ENCODE peak calls at places on chromosomes 12 and 14, in nine cellular contexts. One of them, this sample, is unnamed. For H3K4me1, the result is how much of the 10 kb centered on the place peaks cover.

GRCh38 chr14:31126680-31127079 is 80.9 kb downstream of the HECTD1 start:
- DNase-seq in astrocyte: no peak
- DNase-seq in right cardiac atrium: no peak
- DNase-seq in upper lobe of left lung: no peak
- DNase-seq in left lung: no peak
- DNase-seq in SJCRH30: no peak
- DNase-seq in thoracic aorta: no peak
- DNase-seq in GM23338: no peak
- DNase-seq in PC-3: no peak
- DNase-seq in this sample: no peak

GRCh38 chr12:27343255-27344000 is 10.8 kb downstream of the BMAL2 start:
- DNase-seq in right cardiac atrium: no peak
- DNase-seq in left lung: no peak
- DNase-seq in thoracic aorta: no peak
- DNase-seq in astrocyte: peak
- DNase-seq in upper lobe of left lung: no peak
- DNase-seq in SJCRH30: peak
- DNase-seq in GM23338: peak
- DNase-seq in PC-3: peak
- DNase-seq in this sample: no peak

GRCh38 chr14:65753061-65753460 is 340.5 kb downstream of the FUT8 start:
- DNase-seq in thoracic aorta: no peak
- DNase-seq in left lung: no peak
- DNase-seq in astrocyte: no peak
- DNase-seq in upper lobe of left lung: no peak
- DNase-seq in GM23338: no peak
- DNase-seq in PC-3: no peak
- DNase-seq in right cardiac atrium: no peak
- DNase-seq in SJCRH30: no peak
- DNase-seq in this sample: no peak

GRCh38 chr14:51616724-51617409 is 34.8 kb upstream of the FRMD6 start:
- DNase-seq in SJCRH30: peak
- DNase-seq in GM23338: no peak
- DNase-seq in astrocyte: peak
- DNase-seq in right cardiac atrium: no peak
- DNase-seq in left lung: no peak
- DNase-seq in upper lobe of left lung: peak
- DNase-seq in thoracic aorta: no peak
- DNase-seq in PC-3: peak
- DNase-seq in this sample: no peak

GRCh38 chr14:104400355-104400754 is 179.2 kb upstream of the C14orf180 start:
- DNase-seq in PC-3: no peak
- DNase-seq in astrocyte: no peak
- DNase-seq in left lung: no peak
- DNase-seq in upper lobe of left lung: no peak
- DNase-seq in GM23338: no peak
- DNase-seq in SJCRH30: no peak
- DNase-seq in thoracic aorta: no peak
- DNase-seq in right cardiac atrium: no peak
- DNase-seq in this sample: no peak

GRCh38 chr12:90543393-90543792 is 411.6 kb downstream of the CCER1 start:
- DNase-seq in GM23338: peak
- DNase-seq in astrocyte: peak
- DNase-seq in SJCRH30: peak
- DNase-seq in upper lobe of left lung: no peak
- DNase-seq in thoracic aorta: no peak
- DNase-seq in right cardiac atrium: no peak
- DNase-seq in left lung: no peak
- DNase-seq in PC-3: peak
- DNase-seq in this sample: no peak

GRCh38 chr12:121279507-121279915 is 17.0 kb downstream of the CAMKK2 start:
- DNase-seq in upper lobe of left lung: peak
- DNase-seq in PC-3: no peak
- DNase-seq in left lung: no peak
- DNase-seq in SJCRH30: no peak
- DNase-seq in astrocyte: no peak
- DNase-seq in right cardiac atrium: peak
- DNase-seq in thoracic aorta: no peak
- DNase-seq in GM23338: no peak
- DNase-seq in this sample: no peak

GRCh38 chr12:42504049-42504448 is 85.5 kb downstream of the PRICKLE1 start:
- DNase-seq in thoracic aorta: no peak
- DNase-seq in astrocyte: peak
- DNase-seq in left lung: no peak
- DNase-seq in PC-3: no peak
- DNase-seq in SJCRH30: peak
- DNase-seq in right cardiac atrium: no peak
- DNase-seq in upper lobe of left lung: no peak
- DNase-seq in GM23338: no peak
- DNase-seq in this sample: no peak

GRCh38 chr12:54370218-54370730 is 6.0 kb upstream of the GPR84 start:
- DNase-seq in PC-3: peak
- DNase-seq in right cardiac atrium: peak
- DNase-seq in left lung: peak
- DNase-seq in SJCRH30: no peak
- DNase-seq in astrocyte: peak
- DNase-seq in GM23338: peak
- DNase-seq in upper lobe of left lung: peak
- DNase-seq in thoracic aorta: peak
- DNase-seq in this sample: no peak

GRCh38 chr14:90664911-90665695 is 151.1 kb downstream of the TTC7B start:
- DNase-seq in SJCRH30: peak
- DNase-seq in GM23338: no peak
- DNase-seq in upper lobe of left lung: no peak
- DNase-seq in left lung: no peak
- DNase-seq in astrocyte: no peak
- DNase-seq in PC-3: no peak
- DNase-seq in thoracic aorta: no peak
- DNase-seq in right cardiac atrium: peak
- DNase-seq in this sample: no peak

GRCh38 chr12:27653661-27654060 is 42.6 kb upstream of the REP15 start:
- DNase-seq in astrocyte: no peak
- DNase-seq in thoracic aorta: no peak
- DNase-seq in right cardiac atrium: no peak
- DNase-seq in SJCRH30: no peak
- DNase-seq in GM23338: no peak
- DNase-seq in PC-3: no peak
- DNase-seq in left lung: no peak
- DNase-seq in upper lobe of left lung: no peak
- DNase-seq in this sample: no peak

GRCh38 chr12:72274926-72275325 is 2.8 kb downstream of the TRHDE start:
- DNase-seq in left lung: no peak
- DNase-seq in PC-3: peak
- DNase-seq in GM23338: no peak
- DNase-seq in SJCRH30: no peak
- DNase-seq in astrocyte: no peak
- DNase-seq in thoracic aorta: no peak
- DNase-seq in upper lobe of left lung: no peak
- DNase-seq in right cardiac atrium: no peak
- DNase-seq in this sample: no peak

GRCh38 chr14:68905107-68905895 is 73.8 kb downstream of the ACTN1 start:
- DNase-seq in left lung: no peak
- DNase-seq in SJCRH30: no peak
- DNase-seq in thoracic aorta: no peak
- DNase-seq in GM23338: no peak
- DNase-seq in right cardiac atrium: no peak
- DNase-seq in PC-3: no peak
- DNase-seq in astrocyte: no peak
- DNase-seq in upper lobe of left lung: no peak
- DNase-seq in this sample: no peak

DNA sequence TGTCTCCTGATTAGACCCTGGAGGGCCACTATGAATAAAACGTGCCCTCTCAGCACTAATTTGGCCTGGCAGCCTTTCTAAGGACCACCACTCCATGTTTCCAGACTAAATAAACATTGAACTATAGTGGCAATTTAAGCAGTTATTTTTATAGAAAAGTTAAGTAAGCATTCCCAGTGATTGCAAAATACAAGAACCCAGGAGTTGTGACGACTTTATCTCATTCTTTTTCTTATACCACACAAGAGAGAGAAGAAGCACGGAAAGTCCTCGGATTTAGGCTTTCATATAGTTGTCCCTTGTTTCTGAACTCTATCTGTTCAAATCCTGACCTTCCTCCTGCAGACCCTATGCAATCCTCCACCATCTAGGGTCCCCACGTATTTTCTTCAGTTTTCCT is 23.1 kb upstream of the STRAP start:
- DNase-seq in astrocyte: no peak
- DNase-seq in thoracic aorta: no peak
- DNase-seq in GM23338: no peak
- DNase-seq in upper lobe of left lung: no peak
- DNase-seq in right cardiac atrium: no peak
- DNase-seq in SJCRH30: no peak
- DNase-seq in left lung: no peak
- DNase-seq in PC-3: no peak
- DNase-seq in this sample: no peak
- H3K4me3 ChIP-seq in astrocyte: no peak
- H3K4me3 ChIP-seq in thoracic aorta: no peak
- H3K4me3 ChIP-seq in GM23338: no peak
- H3K4me3 ChIP-seq in upper lobe of left lung: no peak
- H3K4me3 ChIP-seq in right cardiac atrium: no peak
- H3K4me3 ChIP-seq in SJCRH30: no peak
- H3K4me3 ChIP-seq in left lung: no peak
- H3K4me3 ChIP-seq in PC-3: no peak
- H3K4me3 ChIP-seq in this sample: no peak

GRCh38 chr12:118356809-118357326 is 15.8 kb downstream of the TAOK3 start:
- DNase-seq in SJCRH30: no peak
- DNase-seq in GM23338: no peak
- DNase-seq in upper lobe of left lung: no peak
- DNase-seq in left lung: no peak
- DNase-seq in PC-3: peak
- DNase-seq in right cardiac atrium: no peak
- DNase-seq in astrocyte: peak
- DNase-seq in thoracic aorta: no peak
- DNase-seq in this sample: no peak
- H3K4me1 ChIP-seq in SJCRH30: under half
- H3K4me1 ChIP-seq in GM23338: under half
- H3K4me1 ChIP-seq in upper lobe of left lung: under half
- H3K4me1 ChIP-seq in left lung: half or more
- H3K4me1 ChIP-seq in PC-3: under half
- H3K4me1 ChIP-seq in right cardiac atrium: under half
- H3K4me1 ChIP-seq in astrocyte: under half
- H3K4me1 ChIP-seq in thoracic aorta: under half
- H3K4me1 ChIP-seq in this sample: under half

GRCh38 chr12:116358850-116359761 is 81.6 kb upstream of the MED13L start:
- DNase-seq in right cardiac atrium: peak
- DNase-seq in left lung: peak
- DNase-seq in astrocyte: peak
- DNase-seq in upper lobe of left lung: peak
- DNase-seq in thoracic aorta: peak
- DNase-seq in PC-3: peak
- DNase-seq in GM23338: peak
- DNase-seq in SJCRH30: peak
- DNase-seq in this sample: peak
- H3K4me3 ChIP-seq in right cardiac atrium: peak
- H3K4me3 ChIP-seq in left lung: no peak
- H3K4me3 ChIP-seq in astrocyte: no peak
- H3K4me3 ChIP-seq in upper lobe of left lung: no peak
- H3K4me3 ChIP-seq in thoracic aorta: peak
- H3K4me3 ChIP-seq in PC-3: no peak
- H3K4me3 ChIP-seq in GM23338: peak
- H3K4me3 ChIP-seq in SJCRH30: peak
- H3K4me3 ChIP-seq in this sample: peak

GRCh38 chr12:122949816-122950215 is 16.4 kb downstream of the ABCB9 start:
- DNase-seq in astrocyte: no peak
- DNase-seq in left lung: no peak
- DNase-seq in PC-3: no peak
- DNase-seq in upper lobe of left lung: no peak
- DNase-seq in SJCRH30: no peak
- DNase-seq in thoracic aorta: no peak
- DNase-seq in GM23338: no peak
- DNase-seq in right cardiac atrium: no peak
- DNase-seq in this sample: no peak
- H3K4me1 ChIP-seq in astrocyte: under half
- H3K4me1 ChIP-seq in left lung: under half
- H3K4me1 ChIP-seq in PC-3: under half
- H3K4me1 ChIP-seq in upper lobe of left lung: under half
- H3K4me1 ChIP-seq in SJCRH30: under half
- H3K4me1 ChIP-seq in thoracic aorta: under half
- H3K4me1 ChIP-seq in GM23338: under half
- H3K4me1 ChIP-seq in right cardiac atrium: under half
- H3K4me1 ChIP-seq in this sample: under half

GRCh38 chr14:74608959-74609611 is 3.0 kb downstream of the LTBP2 start:
- DNase-seq in PC-3: peak
- DNase-seq in SJCRH30: peak
- DNase-seq in upper lobe of left lung: peak
- DNase-seq in astrocyte: peak
- DNase-seq in thoracic aorta: peak
- DNase-seq in left lung: peak
- DNase-seq in right cardiac atrium: peak
- DNase-seq in GM23338: peak
- DNase-seq in this sample: peak
- H3K4me3 ChIP-seq in PC-3: no peak
- H3K4me3 ChIP-seq in SJCRH30: no peak
- H3K4me3 ChIP-seq in upper lobe of left lung: no peak
- H3K4me3 ChIP-seq in astrocyte: peak
- H3K4me3 ChIP-seq in thoracic aorta: peak
- H3K4me3 ChIP-seq in left lung: no peak
- H3K4me3 ChIP-seq in right cardiac atrium: no peak
- H3K4me3 ChIP-seq in GM23338: no peak
- H3K4me3 ChIP-seq in this sample: no peak